ENCODE peak calls at places on chromosomes 1 and 21, in nine cellular contexts. Y is cardiac muscle cell, G is PC-3, E is fibroblast of lung, B is transverse colon, L is HFF-Myc, D is IMR-90, J is heart right ventricle, Q is hepatocyte. K is an unnamed sample.

GRCh38 chr1:107262472-107263286 is 121.8 kb downstream of the NTNG1 start:
- DNase-seq in Y (no peak), G (peak), E (peak), B (no peak), L (no peak), D (no peak), J (no peak), Q (no peak), K (no peak)

GRCh38 chr1:155173478-155174333 is at the start of gene TRIM46:
- DNase-seq in Y (no peak), G (peak), E (peak), B (peak), L (no peak), D (peak), J (no peak), Q (peak), K (no peak)

GRCh38 chr21:41366522-41367151 is 4.8 kb downstream of the MX2 start:
- DNase-seq in Y (no peak), G (peak), E (peak), B (peak), L (no peak), D (peak), J (no peak), Q (peak), K (peak)

GRCh38 chr1:244768804-244769203 is 66.7 kb upstream of the COX20 start:
- DNase-seq in Y (no peak), G (no peak), E (no peak), B (no peak), L (no peak), D (no peak), J (no peak), Q (no peak), K (no peak)

GRCh38 chr1:230800891-230801290 is 53.7 kb downstream of the CAPN9 start:
- DNase-seq in Y (no peak), G (no peak), E (no peak), B (no peak), L (no peak), D (no peak), J (no peak), Q (no peak), K (no peak)

GRCh38 chr1:47555307-47555706 is 117.5 kb downstream of the FOXD2 start:
- DNase-seq in Y (no peak), G (no peak), E (no peak), B (peak), L (no peak), D (no peak), J (no peak), Q (peak), K (no peak)

GRCh38 chr1:14782741-14783591 is 184.5 kb downstream of the KAZN start:
- DNase-seq in Y (peak), G (no peak), E (no peak), B (no peak), L (no peak), D (no peak), J (no peak), Q (no peak), K (no peak)

GRCh38 chr1:73839922-73840321 is 358.1 kb downstream of the LRRIQ3 start:
- DNase-seq in Y (peak), G (peak), E (peak), B (no peak), L (no peak), D (no peak), J (no peak), Q (peak), K (no peak)

GRCh38 chr1:218322762-218323161 is 22.4 kb upstream of the TGFB2 start:
- DNase-seq in Y (no peak), G (no peak), E (no peak), B (no peak), L (no peak), D (no peak), J (no peak), Q (no peak), K (no peak)

GRCh38 chr1:173383341-173383740 is 93.8 kb upstream of the PRDX6 start:
- DNase-seq in Y (no peak), G (no peak), E (peak), B (no peak), L (no peak), D (peak), J (no peak), Q (no peak), K (no peak)

DNA sequence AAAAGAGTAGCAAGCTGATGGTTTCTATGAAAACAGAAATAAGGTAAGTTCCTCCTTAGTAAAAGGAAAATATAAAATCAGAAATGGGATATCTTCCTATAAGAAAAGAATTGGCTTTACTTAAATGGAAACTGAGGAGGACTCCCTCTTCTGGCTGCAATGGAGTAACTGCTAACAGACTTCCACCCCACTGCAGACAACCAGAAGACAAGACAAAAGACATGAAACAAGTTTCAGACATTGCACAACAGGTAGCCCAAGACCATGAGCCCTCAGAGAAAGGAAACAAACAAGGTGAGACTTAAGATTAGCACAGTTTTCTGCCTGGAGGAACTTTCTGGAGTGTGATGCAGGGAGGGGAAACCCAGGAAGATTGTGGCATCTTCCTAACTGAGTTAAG is 17.0 kb upstream of the OLFML2B start:
- DNase-seq in Y (peak), G (peak), E (peak), B (no peak), L (no peak), D (peak), J (no peak), Q (peak), K (no peak)
- TF ChIP-seq CTCF in Y (peak), G (peak), E (peak), B (no peak), L (peak), D (peak), J (no peak), Q (peak), K (peak)

GRCh38 chr21:44800103-44800502 is 1.5 kb downstream of the UBE2G2 start:
- DNase-seq in Y (peak), G (peak), E (peak), B (no peak), L (no peak), D (peak), J (peak), Q (peak), K (no peak)
- H3K4me3 ChIP-seq in Y (peak), G (peak), E (peak), B (no peak), L (peak), D (no peak), J (peak), Q (peak), K (peak)

DNA sequence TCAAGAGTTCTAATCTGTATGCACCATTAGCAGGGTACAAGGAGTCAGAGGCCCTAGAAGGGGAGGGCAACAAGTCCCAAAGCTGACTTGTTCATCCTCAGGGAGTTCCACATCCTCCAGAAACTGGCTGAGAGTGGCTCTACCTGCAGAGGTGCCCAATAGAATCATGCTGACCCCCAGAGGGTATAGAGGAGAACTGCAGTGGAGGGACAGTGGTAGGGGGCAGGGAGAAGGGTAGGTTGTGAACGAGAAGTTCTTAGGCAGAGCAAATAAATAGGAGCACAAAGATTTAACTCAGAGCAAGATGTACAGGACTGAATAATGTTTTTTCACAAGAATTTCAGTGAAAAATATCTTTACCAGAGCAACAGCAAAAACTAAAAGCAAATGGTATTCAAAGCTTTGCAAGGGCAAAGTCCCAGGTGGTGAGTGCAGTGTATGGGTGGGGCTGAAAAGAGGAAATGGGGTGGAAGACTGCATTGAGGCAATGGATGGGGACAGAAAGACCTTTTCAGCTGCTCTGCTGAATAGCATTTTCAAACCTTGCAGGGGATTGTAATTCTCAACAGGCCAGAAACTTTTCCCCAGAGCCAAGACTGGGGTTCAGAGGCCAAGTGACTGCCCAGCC is 3.1 kb downstream of the FCRL2 start:
- DNase-seq in Y (peak), G (peak), E (no peak), B (peak), L (no peak), D (no peak), J (no peak), Q (peak), K (no peak)
- TF ChIP-seq CTCF in Y (no peak), G (peak), E (no peak), B (peak), L (peak), D (no peak), J (no peak), Q (peak), K (peak)

DNA sequence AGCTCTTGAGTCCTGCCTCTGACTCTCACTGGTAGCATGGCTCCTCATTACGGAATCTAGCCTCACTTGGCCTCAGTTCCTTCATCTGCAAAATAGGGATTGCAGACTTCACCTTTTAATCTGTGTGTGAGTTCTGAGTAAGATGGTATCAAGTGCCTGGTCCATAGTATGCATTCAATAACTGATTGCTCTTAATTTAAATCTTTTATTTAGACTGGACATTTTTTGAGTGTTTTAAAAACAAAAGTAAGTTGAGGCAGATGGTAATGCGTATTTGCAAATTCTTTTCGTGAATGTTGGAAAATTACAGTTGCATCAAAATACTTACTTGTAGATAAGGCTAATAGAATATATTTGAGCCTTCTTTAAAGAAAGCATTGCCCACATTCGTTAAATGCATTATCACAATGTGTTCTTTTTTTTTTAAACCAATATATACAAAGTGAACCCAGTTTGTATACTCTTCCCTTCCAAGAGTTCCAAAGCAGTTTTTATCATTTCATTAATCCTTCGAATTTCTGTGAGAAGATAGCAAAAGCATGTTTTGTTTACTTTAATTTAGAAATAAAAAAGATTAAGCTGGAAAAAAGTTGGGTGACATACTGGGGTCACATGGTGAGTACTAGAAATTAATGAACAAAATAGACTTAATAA is 8.1 kb downstream of the DNM3 start:
- DNase-seq in Y (no peak), G (no peak), E (no peak), B (no peak), L (no peak), D (no peak), J (no peak), Q (no peak), K (no peak)
- H3K4me3 ChIP-seq in Y (no peak), G (no peak), E (no peak), B (no peak), L (no peak), D (no peak), J (no peak), Q (no peak), K (no peak)

GRCh38 chr1:38152351-38153082 is 105.9 kb upstream of the POU3F1 start:
- DNase-seq in Y (no peak), G (peak), E (no peak), B (no peak), L (peak), D (no peak), J (no peak), Q (peak), K (peak)
- TF ChIP-seq CTCF in Y (no peak), G (peak), E (no peak), B (no peak), L (peak), D (no peak), J (peak), Q (peak), K (peak)

GRCh38 chr1:52054496-52055065 is 410 bp downstream of the TXNDC12 start:
- DNase-seq in Y (peak), G (no peak), E (no peak), B (no peak), L (no peak), D (no peak), J (no peak), Q (peak), K (no peak)

GRCh38 chr1:52055854-52056109 is 313 bp upstream of the BTF3L4 start:
- DNase-seq in Y (no peak), G (no peak), E (no peak), B (no peak), L (no peak), D (no peak), J (no peak), Q (no peak), K (no peak)

GRCh38 chr1:52055066-52055853 is at the start of gene TXNDC12:
- DNase-seq in Y (peak), G (peak), E (peak), B (peak), L (peak), D (peak), J (peak), Q (peak), K (peak)

GRCh38 chr1:52056110-52056936 is at the start of gene BTF3L4:
- DNase-seq in Y (peak), G (peak), E (peak), B (peak), L (peak), D (peak), J (peak), Q (peak), K (no peak)

DNA sequence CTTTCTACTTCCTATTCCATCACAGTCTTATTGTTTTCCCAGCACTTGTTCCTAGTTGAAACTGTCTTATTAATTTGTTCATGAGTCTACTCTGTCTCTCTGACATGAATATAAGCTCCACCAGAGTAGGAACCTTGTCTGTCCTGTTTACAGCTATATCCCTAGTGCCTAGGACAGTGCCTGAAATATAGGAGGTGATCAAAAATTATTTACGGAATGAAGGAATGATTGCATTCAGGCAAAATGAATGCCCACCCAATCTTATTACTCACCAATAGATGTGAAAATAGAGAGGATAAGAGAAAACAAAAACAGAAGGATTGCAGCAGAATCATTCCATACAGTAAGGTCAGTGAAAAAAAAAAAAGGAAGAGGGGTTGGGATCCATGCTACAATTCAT is 1.1 kb downstream of the TXNDC12 start:
- DNase-seq in Y (no peak), G (no peak), E (no peak), B (no peak), L (no peak), D (no peak), J (no peak), Q (no peak), K (no peak)
- H3K4me3 ChIP-seq in Y (peak), G (peak), E (peak), B (no peak), L (peak), D (peak), J (peak), Q (peak), K (peak)

K was measured in epithelial cell of proximal tubule.